ENCODE peak calls at places on chromosomes 7 and 10, in five cellular contexts. X is H1, Z is A549, J is adrenal gland, W is sigmoid colon. H is an unnamed sample.

GRCh38 chr10:72784551-72785421 is 92.8 kb downstream of the MCU start:
- DNase-seq in X (no peak), Z (peak; percentile 26), J (peak; percentile 47), W (peak; percentile 65), H (peak; percentile 51)

GRCh38 chr10:5461914-5462840 is 37.2 kb downstream of the CALML5 start:
- DNase-seq in X (no peak), Z (no peak), J (no peak), W (no peak), H (no peak)

GRCh38 chr10:62335326-62335725 is 38.8 kb upstream of the ZNF365 start:
- DNase-seq in X (no peak), Z (no peak), J (no peak), W (no peak), H (no peak)

GRCh38 chr7:151857412-151857811 is 19.5 kb downstream of the PRKAG2 start:
- DNase-seq in X (no peak), Z (no peak), J (no peak), W (no peak), H (no peak)

GRCh38 chr10:47175181-47176080 is 124.6 kb upstream of the GDF10 start:
- DNase-seq in X (no peak), Z (no peak), J (no peak), W (no peak), H (no peak)

GRCh38 chr10:51416494-51416893 is 282.9 kb downstream of the CSTF2T start:
- DNase-seq in X (no peak), Z (no peak), J (no peak), W (no peak), H (no peak)

GRCh38 chr7:112192236-112193154 is 13.7 kb downstream of the DOCK4 start:
- DNase-seq in X (no peak), Z (peak; percentile 29), J (no peak), W (no peak), H (no peak)

GRCh38 chr7:90345548-90346319 is 782 bp upstream of the GTPBP10 start:
- DNase-seq in X (no peak), Z (peak; percentile 27), J (peak; percentile 31), W (no peak), H (peak; percentile 41)

GRCh38 chr7:66886152-66886551 is 34.9 kb upstream of the TMEM248 start:
- DNase-seq in X (no peak), Z (no peak), J (no peak), W (no peak), H (no peak)

GRCh38 chr10:77552252-77552651 is 85.4 kb downstream of the KCNMA1 start:
- DNase-seq in X (no peak), Z (no peak), J (no peak), W (no peak), H (no peak)

GRCh38 chr10:77555591-77556212 is 81.9 kb downstream of the KCNMA1 start:
- DNase-seq in X (no peak), Z (no peak), J (no peak), W (no peak), H (no peak)

GRCh38 chr10:77554996-77555397 is 82.6 kb downstream of the KCNMA1 start:
- DNase-seq in X (no peak), Z (no peak), J (peak; percentile 36), W (peak; percentile 82), H (no peak)

GRCh38 chr10:77553311-77553710 is 84.3 kb downstream of the KCNMA1 start:
- DNase-seq in X (no peak), Z (no peak), J (no peak), W (peak; percentile 79), H (no peak)

DNA sequence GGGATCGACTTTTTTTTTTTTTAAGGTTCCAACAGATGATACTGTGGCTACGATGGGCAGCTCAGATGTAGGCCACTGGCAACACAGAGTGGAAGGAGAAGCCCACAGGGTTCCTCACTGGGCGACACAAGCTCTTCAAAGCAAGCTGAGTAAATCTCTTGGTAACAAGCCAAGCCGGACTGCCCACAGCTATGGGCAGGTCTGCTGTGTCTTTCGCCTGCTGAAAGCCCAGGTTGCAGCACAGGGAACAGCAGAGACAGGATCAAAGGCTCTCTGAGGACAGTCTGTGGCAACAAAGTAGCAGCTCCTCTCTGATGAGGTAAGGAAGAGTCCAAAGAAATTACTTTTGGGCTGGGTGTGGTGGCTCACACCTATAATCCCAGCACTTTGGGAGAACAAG is 83.6 kb downstream of the KCNMA1 start:
- DNase-seq in X (no peak), Z (no peak), J (no peak), W (no peak), H (no peak)
- H3K27ac ChIP-seq in X (no peak overlapping the region), Z (peak overlapping the region; percentile 23), J (peak overlapping the region; percentile 68), W (peak overlapping the region; percentile 66), H (no peak overlapping the region)

DNA sequence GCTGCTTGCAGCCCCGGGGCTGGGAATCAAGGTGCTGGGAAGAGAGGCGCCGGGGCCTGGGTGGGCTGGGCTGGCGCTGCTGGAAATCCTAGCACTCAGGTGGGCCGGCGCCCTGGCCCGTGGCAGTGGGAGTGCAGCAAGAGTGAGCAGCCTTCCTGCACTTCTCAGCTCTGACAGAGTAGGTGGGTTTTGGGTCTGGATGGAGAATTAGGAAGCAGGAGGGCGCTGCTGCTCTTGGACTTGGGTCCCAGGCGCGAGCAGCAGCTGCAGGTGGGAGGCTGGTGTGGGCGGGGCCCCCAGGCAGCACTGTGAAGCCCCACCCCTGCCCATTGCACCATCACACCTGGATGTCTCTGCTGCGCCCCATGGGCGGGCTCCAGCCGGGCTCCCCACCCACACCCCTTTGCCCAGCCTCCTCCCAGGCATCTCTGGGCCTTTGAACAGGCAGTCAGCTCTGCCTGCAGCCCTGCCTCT is 6.0 kb downstream of the BRI3 start:
- DNase-seq in X (peak; percentile 68), Z (no peak), J (no peak), W (no peak), H (peak; percentile 77)
- H3K27ac ChIP-seq in X (no peak overlapping the region), Z (no peak overlapping the region), J (peak overlapping the region; percentile 91), W (peak overlapping the region; percentile 96), H (no peak overlapping the region)

GRCh38 chr7:55593515-55594318 is 21.4 kb upstream of the VOPP1 start:
- DNase-seq in X (no peak), Z (peak; percentile 66), J (peak; percentile 59), W (no peak), H (peak; percentile 72)
- H3K27ac ChIP-seq in X (no peak overlapping the region), Z (no peak overlapping the region), J (no peak overlapping the region), W (no peak overlapping the region), H (no peak overlapping the region)

GRCh38 chr7:27149817-27150567 is 2.4 kb downstream of the HOXA3 start:
- DNase-seq in X (no peak), Z (no peak), J (no peak), W (peak; percentile 74), H (no peak)

GRCh38 chr7:27147211-27148030 is at the start of gene HOXA6:
- DNase-seq in X (no peak), Z (no peak), J (peak; percentile 91), W (peak; percentile 89), H (no peak)

GRCh38 chr7:27148776-27149641 is 1.4 kb upstream of the HOXA6 start:
- DNase-seq in X (no peak), Z (no peak), J (peak; percentile 66), W (peak; percentile 65), H (no peak)

GRCh38 chr7:27146491-27147210 is 923 bp downstream of the HOXA6 start:
- DNase-seq in X (no peak), Z (no peak), J (no peak), W (peak; percentile 70), H (no peak)

GRCh38 chr7:27148031-27148775 is 629 bp upstream of the HOXA6 start:
- DNase-seq in X (no peak), Z (no peak), J (peak; percentile 60), W (peak; percentile 75), H (no peak)
- H3K27ac ChIP-seq in X (no peak overlapping the region), Z (no peak overlapping the region), J (peak overlapping the region; percentile 99), W (peak overlapping the region; percentile 95), H (no peak overlapping the region)

GRCh38 chr7:50724526-50725520 is 57.9 kb downstream of the GRB10 start:
- DNase-seq in X (no peak), Z (no peak), J (no peak), W (no peak), H (no peak)
- H3K27ac ChIP-seq in X (no peak overlapping the region), Z (no peak overlapping the region), J (peak overlapping the region; percentile 76), W (no peak overlapping the region), H (no peak overlapping the region)

GRCh38 chr7:44678468-44679179 is 70.0 kb upstream of the ZMIZ2 start:
- DNase-seq in X (no peak), Z (no peak), J (peak; percentile 74), W (no peak), H (peak; percentile 47)
- H3K27ac ChIP-seq in X (peak overlapping the region; percentile 36), Z (peak overlapping the region; percentile 62), J (peak overlapping the region; percentile 83), W (no peak overlapping the region), H (peak overlapping the region; percentile 30)

GRCh38 chr7:6016653-6016966 is 7.5 kb downstream of the AIMP2 start:
- DNase-seq in X (no peak), Z (no peak), J (no peak), W (no peak), H (no peak)

GRCh38 chr7:6012355-6013104 is 3.5 kb downstream of the AIMP2 start:
- DNase-seq in X (no peak), Z (no peak), J (no peak), W (no peak), H (peak; percentile 55)

GRCh38 chr7:6011541-6011940 is 2.5 kb downstream of the AIMP2 start:
- DNase-seq in X (no peak), Z (no peak), J (no peak), W (no peak), H (no peak)

DNA sequence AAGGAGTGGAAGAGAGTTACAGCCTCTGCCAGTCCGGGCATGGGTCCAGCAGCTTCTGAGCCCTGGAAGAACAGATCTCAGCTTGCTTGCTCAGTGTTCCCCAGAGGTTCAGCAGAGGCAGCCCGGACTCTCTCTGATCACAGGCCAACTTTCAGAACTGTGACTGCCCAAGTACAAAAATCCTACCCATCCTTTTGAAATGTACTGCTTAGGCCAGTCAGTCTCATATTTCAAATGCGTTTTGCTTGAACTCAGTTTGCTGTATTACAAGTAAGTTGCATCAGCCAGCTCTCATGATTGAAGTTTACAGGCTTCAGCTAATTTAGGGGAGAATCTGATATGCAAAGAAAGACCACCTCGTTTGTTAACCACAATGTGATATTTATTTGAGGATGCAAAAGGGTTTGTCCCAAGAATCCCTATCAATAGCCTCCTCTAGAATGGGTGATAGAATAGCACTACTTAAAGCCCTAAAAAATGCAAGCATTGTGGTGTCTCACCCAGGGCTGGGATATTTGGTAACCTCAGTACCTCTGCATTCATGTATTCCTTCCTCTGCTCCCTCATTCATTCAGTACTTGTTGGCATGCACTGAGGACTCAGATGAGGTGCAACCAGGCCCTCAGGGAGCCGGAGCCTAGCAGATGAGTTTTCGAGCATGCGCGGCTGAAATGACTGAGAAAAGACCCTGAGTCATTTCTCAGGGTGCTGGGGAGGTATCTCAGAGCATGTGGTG is 7.0 kb downstream of the AIMP2 start:
- DNase-seq in X (no peak), Z (no peak), J (peak; percentile 84), W (peak; percentile 91), H (peak; percentile 74)
- H3K27ac ChIP-seq in X (no peak overlapping the region), Z (peak overlapping the region; percentile 75), J (peak overlapping the region; percentile 28), W (peak overlapping the region; percentile 58), H (peak overlapping the region; percentile 88)